ENCODE peak calls at places on chromosomes 13 and 19, in seven cellular contexts. One of them, this sample, is unnamed.

GRCh38 chr13:37534181-37534580 is 64.4 kb downstream of the POSTN start:
- DNase-seq in mucosa of descending colon: no peak
- DNase-seq in tibial artery: no peak
- DNase-seq in HL-60: no peak
- DNase-seq in HFF-Myc: no peak
- DNase-seq in tibial nerve: no peak
- DNase-seq in choroid plexus epithelial cell: peak; percentile 45
- DNase-seq in this sample: no peak

GRCh38 chr13:27712421-27712820 is 79.9 kb upstream of the GSX1 start:
- DNase-seq in mucosa of descending colon: no peak
- DNase-seq in tibial artery: peak; percentile 40
- DNase-seq in HL-60: no peak
- DNase-seq in HFF-Myc: no peak
- DNase-seq in tibial nerve: peak; percentile 25
- DNase-seq in choroid plexus epithelial cell: peak; percentile 8
- DNase-seq in this sample: no peak

GRCh38 chr13:85204668-85205344 is 594.4 kb downstream of the SLITRK6 start:
- DNase-seq in mucosa of descending colon: no peak
- DNase-seq in tibial artery: no peak
- DNase-seq in HL-60: no peak
- DNase-seq in HFF-Myc: no peak
- DNase-seq in tibial nerve: no peak
- DNase-seq in choroid plexus epithelial cell: no peak
- DNase-seq in this sample: no peak

GRCh38 chr19:53634768-53635167 is 3.0 kb downstream of the DPRX start:
- DNase-seq in mucosa of descending colon: no peak
- DNase-seq in tibial artery: no peak
- DNase-seq in HL-60: no peak
- DNase-seq in HFF-Myc: no peak
- DNase-seq in tibial nerve: no peak
- DNase-seq in choroid plexus epithelial cell: no peak
- DNase-seq in this sample: no peak

GRCh38 chr13:109180905-109181425 is 551.6 kb downstream of the MYO16 start:
- DNase-seq in mucosa of descending colon: no peak
- DNase-seq in tibial artery: no peak
- DNase-seq in HL-60: no peak
- DNase-seq in HFF-Myc: peak; percentile 31
- DNase-seq in tibial nerve: no peak
- DNase-seq in choroid plexus epithelial cell: peak; percentile 98
- DNase-seq in this sample: peak; percentile 75

GRCh38 chr13:30149248-30149647 is 158.1 kb downstream of the KATNAL1 start:
- DNase-seq in mucosa of descending colon: no peak
- DNase-seq in tibial artery: no peak
- DNase-seq in HL-60: no peak
- DNase-seq in HFF-Myc: no peak
- DNase-seq in tibial nerve: no peak
- DNase-seq in choroid plexus epithelial cell: no peak
- DNase-seq in this sample: no peak

GRCh38 chr13:102940143-102940542 is 94.3 kb downstream of the ERCC5 start:
- DNase-seq in mucosa of descending colon: no peak
- DNase-seq in tibial artery: no peak
- DNase-seq in HL-60: no peak
- DNase-seq in HFF-Myc: no peak
- DNase-seq in tibial nerve: no peak
- DNase-seq in choroid plexus epithelial cell: no peak
- DNase-seq in this sample: no peak

GRCh38 chr19:18419195-18419698 is at the start of gene SSBP4:
- DNase-seq in mucosa of descending colon: peak; percentile 82
- DNase-seq in tibial artery: peak; percentile 59
- DNase-seq in HL-60: peak; percentile 71
- DNase-seq in HFF-Myc: no peak
- DNase-seq in tibial nerve: peak; percentile 66
- DNase-seq in choroid plexus epithelial cell: peak; percentile 82
- DNase-seq in this sample: no peak

GRCh38 chr13:46640843-46641242 is 87.9 kb downstream of the LRCH1 start:
- DNase-seq in mucosa of descending colon: no peak
- DNase-seq in tibial artery: no peak
- DNase-seq in HL-60: peak; percentile 22
- DNase-seq in HFF-Myc: no peak
- DNase-seq in tibial nerve: no peak
- DNase-seq in choroid plexus epithelial cell: peak; percentile 48
- DNase-seq in this sample: no peak

GRCh38 chr19:21519488-21519887 is 14.1 kb downstream of the ZNF429 start:
- DNase-seq in mucosa of descending colon: no peak
- DNase-seq in tibial artery: no peak
- DNase-seq in HL-60: no peak
- DNase-seq in HFF-Myc: no peak
- DNase-seq in tibial nerve: no peak
- DNase-seq in choroid plexus epithelial cell: peak; percentile 2
- DNase-seq in this sample: no peak

GRCh38 chr13:109348514-109349340 is 437.7 kb downstream of the IRS2 start:
- DNase-seq in mucosa of descending colon: no peak
- DNase-seq in tibial artery: no peak
- DNase-seq in HL-60: no peak
- DNase-seq in HFF-Myc: peak; percentile 15
- DNase-seq in tibial nerve: no peak
- DNase-seq in choroid plexus epithelial cell: peak; percentile 48
- DNase-seq in this sample: peak; percentile 22

GRCh38 chr19:32339988-32340874 is 5.2 kb upstream of the ZNF507 start:
- DNase-seq in mucosa of descending colon: no peak
- DNase-seq in tibial artery: peak; percentile 69
- DNase-seq in HL-60: peak; percentile 35
- DNase-seq in HFF-Myc: no peak
- DNase-seq in tibial nerve: peak; percentile 59
- DNase-seq in choroid plexus epithelial cell: peak; percentile 64
- DNase-seq in this sample: no peak

GRCh38 chr19:57688011-57688763 is 6.4 kb downstream of the ZNF551 start:
- DNase-seq in mucosa of descending colon: no peak
- DNase-seq in tibial artery: no peak
- DNase-seq in HL-60: no peak
- DNase-seq in HFF-Myc: no peak
- DNase-seq in tibial nerve: no peak
- DNase-seq in choroid plexus epithelial cell: no peak
- DNase-seq in this sample: no peak

GRCh38 chr13:26500618-26501320 is 56.7 kb upstream of the WASF3 start:
- DNase-seq in mucosa of descending colon: no peak
- DNase-seq in tibial artery: no peak
- DNase-seq in HL-60: no peak
- DNase-seq in HFF-Myc: no peak
- DNase-seq in tibial nerve: no peak
- DNase-seq in choroid plexus epithelial cell: no peak
- DNase-seq in this sample: no peak

GRCh38 chr19:19545128-19545591 is 7.1 kb downstream of the CILP2 start:
- DNase-seq in mucosa of descending colon: no peak
- DNase-seq in tibial artery: no peak
- DNase-seq in HL-60: no peak
- DNase-seq in HFF-Myc: no peak
- DNase-seq in tibial nerve: no peak
- DNase-seq in choroid plexus epithelial cell: no peak
- DNase-seq in this sample: no peak

GRCh38 chr19:3184847-3185481 is 766 bp upstream of the NCLN start:
- DNase-seq in mucosa of descending colon: no peak
- DNase-seq in tibial artery: peak; percentile 77
- DNase-seq in HL-60: no peak
- DNase-seq in HFF-Myc: no peak
- DNase-seq in tibial nerve: peak; percentile 75
- DNase-seq in choroid plexus epithelial cell: peak; percentile 81
- DNase-seq in this sample: no peak

GRCh38 chr19:58261968-58262921 is 16.5 kb upstream of the ZNF8 start:
- DNase-seq in mucosa of descending colon: no peak
- DNase-seq in tibial artery: no peak
- DNase-seq in HL-60: no peak
- DNase-seq in HFF-Myc: no peak
- DNase-seq in tibial nerve: no peak
- DNase-seq in choroid plexus epithelial cell: peak; percentile 13
- DNase-seq in this sample: no peak

GRCh38 chr19:12996542-12997094 is 1.3 kb downstream of the NFIX start:
- DNase-seq in mucosa of descending colon: peak; percentile 63
- DNase-seq in tibial artery: no peak
- DNase-seq in HL-60: no peak
- DNase-seq in HFF-Myc: no peak
- DNase-seq in tibial nerve: peak; percentile 6
- DNase-seq in choroid plexus epithelial cell: no peak
- DNase-seq in this sample: no peak
- H3K4me3 ChIP-seq in mucosa of descending colon: peak overlapping the region; percentile 46
- H3K4me3 ChIP-seq in tibial artery: peak overlapping the region; percentile 67
- H3K4me3 ChIP-seq in HL-60: no peak overlapping the region
- H3K4me3 ChIP-seq in HFF-Myc: peak overlapping the region; percentile 84
- H3K4me3 ChIP-seq in tibial nerve: peak overlapping the region; percentile 73
- H3K4me3 ChIP-seq in choroid plexus epithelial cell: peak overlapping the region; percentile 76
- H3K4me3 ChIP-seq in this sample: peak overlapping the region; percentile 71

DNA sequence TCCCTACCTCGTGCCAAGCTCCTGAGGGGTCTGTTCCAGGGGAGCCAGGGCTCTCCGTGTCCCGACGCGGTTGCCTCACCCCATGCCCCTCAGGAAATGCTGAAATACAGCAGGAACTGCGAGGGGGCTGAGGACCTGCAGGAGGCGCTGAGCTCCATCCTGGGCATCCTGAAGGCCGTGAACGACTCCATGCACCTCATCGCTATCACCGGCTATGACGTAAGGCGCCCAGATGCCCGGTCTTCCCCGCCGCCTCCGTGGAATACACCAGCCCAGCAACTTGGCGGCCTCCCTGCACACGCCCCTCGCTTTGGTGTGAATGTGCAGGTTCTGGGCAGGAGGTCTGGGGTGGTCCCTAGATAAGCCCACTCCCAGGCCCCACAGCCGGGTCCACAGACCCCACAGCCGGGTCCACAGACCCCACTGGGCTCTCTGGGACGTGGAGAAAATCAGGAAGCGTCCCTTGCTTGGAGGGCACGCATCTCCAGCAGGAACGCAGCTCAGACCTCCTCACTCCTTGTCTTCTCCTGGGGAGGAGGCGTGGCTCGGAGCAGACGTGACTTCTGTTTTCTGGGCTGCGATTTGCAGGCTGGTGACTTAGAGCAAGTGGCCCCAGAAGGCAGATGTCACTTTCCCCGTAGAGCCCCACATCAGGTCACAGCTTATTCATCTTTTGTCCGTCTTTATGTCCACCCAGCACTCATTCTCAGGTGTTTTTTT is 19.4 kb upstream of the F7 start:
- DNase-seq in mucosa of descending colon: peak; percentile 29
- DNase-seq in tibial artery: no peak
- DNase-seq in HL-60: no peak
- DNase-seq in HFF-Myc: no peak
- DNase-seq in tibial nerve: no peak
- DNase-seq in choroid plexus epithelial cell: no peak
- DNase-seq in this sample: no peak
- TF ChIP-seq CTCF in mucosa of descending colon: no peak
- TF ChIP-seq CTCF in tibial artery: no peak
- TF ChIP-seq CTCF in HL-60: no peak
- TF ChIP-seq CTCF in HFF-Myc: peak; percentile 15
- TF ChIP-seq CTCF in tibial nerve: no peak
- TF ChIP-seq CTCF in choroid plexus epithelial cell: peak; percentile 36
- TF ChIP-seq CTCF in this sample: peak; percentile 13

GRCh38 chr13:44276061-44276460 is 97.6 kb upstream of the SERP2 start:
- DNase-seq in mucosa of descending colon: no peak
- DNase-seq in tibial artery: no peak
- DNase-seq in HL-60: no peak
- DNase-seq in HFF-Myc: no peak
- DNase-seq in tibial nerve: no peak
- DNase-seq in choroid plexus epithelial cell: no peak
- DNase-seq in this sample: no peak

GRCh38 chr13:44272692-44273091 is 100.9 kb upstream of the SERP2 start:
- DNase-seq in mucosa of descending colon: no peak
- DNase-seq in tibial artery: no peak
- DNase-seq in HL-60: no peak
- DNase-seq in HFF-Myc: no peak
- DNase-seq in tibial nerve: no peak
- DNase-seq in choroid plexus epithelial cell: peak; percentile 77
- DNase-seq in this sample: no peak

GRCh38 chr13:44273216-44273615 is 100.4 kb upstream of the SERP2 start:
- DNase-seq in mucosa of descending colon: no peak
- DNase-seq in tibial artery: no peak
- DNase-seq in HL-60: no peak
- DNase-seq in HFF-Myc: no peak
- DNase-seq in tibial nerve: no peak
- DNase-seq in choroid plexus epithelial cell: no peak
- DNase-seq in this sample: no peak

GRCh38 chr13:44274838-44275237 is 98.8 kb upstream of the SERP2 start:
- DNase-seq in mucosa of descending colon: no peak
- DNase-seq in tibial artery: no peak
- DNase-seq in HL-60: no peak
- DNase-seq in HFF-Myc: no peak
- DNase-seq in tibial nerve: no peak
- DNase-seq in choroid plexus epithelial cell: no peak
- DNase-seq in this sample: no peak

DNA sequence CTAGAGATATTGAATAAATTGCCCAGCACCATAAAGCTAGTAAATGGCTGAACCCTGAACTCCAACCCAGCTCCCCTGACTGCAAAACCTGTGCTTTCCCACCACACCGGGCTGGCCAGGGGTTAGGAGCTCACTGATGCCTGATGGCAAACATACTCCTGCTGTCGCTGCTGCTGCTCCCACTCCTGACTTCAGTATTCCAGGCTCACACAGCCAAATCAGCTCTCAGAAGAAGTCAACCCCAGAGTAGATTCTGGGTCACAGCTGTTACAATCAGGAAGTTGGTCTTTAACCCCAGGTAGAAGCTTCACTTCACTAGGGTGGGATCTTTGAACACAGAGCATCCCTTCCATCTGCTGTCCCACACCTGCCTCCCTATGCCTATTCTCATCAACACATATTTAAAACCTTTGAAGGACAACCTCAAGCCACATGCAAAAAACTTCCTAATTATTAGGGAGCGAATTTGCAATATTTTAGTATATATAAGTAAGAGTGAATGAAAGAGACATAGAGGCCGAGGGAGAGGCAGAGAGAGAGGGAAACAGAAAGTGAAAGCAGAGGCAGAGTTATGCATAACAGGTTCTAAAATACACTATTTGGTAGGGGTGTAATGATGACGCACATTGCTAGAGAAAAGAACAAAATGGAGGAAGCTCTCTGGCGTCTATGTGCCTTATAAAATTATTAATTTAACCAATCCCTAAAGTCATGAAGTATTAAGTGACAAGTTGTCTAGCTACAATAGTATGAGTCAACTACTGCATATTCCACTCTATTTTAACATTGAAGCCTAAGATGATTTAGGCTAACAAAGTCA is 99.4 kb upstream of the SERP2 start:
- DNase-seq in mucosa of descending colon: no peak
- DNase-seq in tibial artery: no peak
- DNase-seq in HL-60: no peak
- DNase-seq in HFF-Myc: no peak
- DNase-seq in tibial nerve: no peak
- DNase-seq in choroid plexus epithelial cell: peak; percentile 65
- DNase-seq in this sample: no peak
- H3K4me3 ChIP-seq in mucosa of descending colon: no peak overlapping the region
- H3K4me3 ChIP-seq in tibial artery: peak overlapping the region; percentile 24
- H3K4me3 ChIP-seq in HL-60: no peak overlapping the region
- H3K4me3 ChIP-seq in HFF-Myc: no peak overlapping the region
- H3K4me3 ChIP-seq in tibial nerve: peak overlapping the region; percentile 13
- H3K4me3 ChIP-seq in choroid plexus epithelial cell: no peak overlapping the region
- H3K4me3 ChIP-seq in this sample: no peak overlapping the region

DNA sequence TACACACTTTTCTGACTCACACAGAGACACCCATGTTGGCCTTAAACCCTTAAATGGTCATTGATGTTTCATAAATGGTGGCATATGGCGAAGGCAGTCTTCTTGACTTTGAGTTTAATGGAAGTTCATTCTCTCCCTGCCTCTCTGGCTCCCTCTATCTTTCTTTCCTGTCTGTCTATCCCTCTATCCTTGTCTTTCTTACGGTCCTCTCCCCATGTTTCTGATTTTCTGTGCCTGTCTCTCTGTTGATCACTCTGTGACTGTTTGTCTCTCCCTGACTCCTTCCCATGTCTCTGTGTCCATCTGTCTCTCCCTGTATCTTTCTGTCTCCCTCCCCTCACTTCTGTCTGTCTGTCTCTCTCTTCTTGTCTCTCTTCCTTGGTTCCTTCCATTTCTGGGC is 43.2 kb upstream of the SHKBP1 start:
- DNase-seq in mucosa of descending colon: no peak
- DNase-seq in tibial artery: no peak
- DNase-seq in HL-60: no peak
- DNase-seq in HFF-Myc: no peak
- DNase-seq in tibial nerve: no peak
- DNase-seq in choroid plexus epithelial cell: peak; percentile 9
- DNase-seq in this sample: no peak
- TF ChIP-seq CTCF in mucosa of descending colon: no peak
- TF ChIP-seq CTCF in tibial artery: no peak
- TF ChIP-seq CTCF in HL-60: no peak
- TF ChIP-seq CTCF in HFF-Myc: peak; percentile 44
- TF ChIP-seq CTCF in tibial nerve: no peak
- TF ChIP-seq CTCF in choroid plexus epithelial cell: peak; percentile 52
- TF ChIP-seq CTCF in this sample: peak; percentile 37